ENCODE peak calls at places on chromosomes 5 and 9, in six cellular contexts. N is endothelial cell of umbilical vein, L is IMR-90, X is neuronal stem cell, C is A549, H is H1. A is an unnamed sample.

GRCh38 chr5:176497852-176498251 is 39.4 kb downstream of the RNF44 start:
- DNase-seq in N (no peak), L (peak), X (no peak), C (no peak), H (no peak), A (peak)

GRCh38 chr9:98375138-98375726 is 119.8 kb upstream of the TBC1D2 start:
- DNase-seq in N (peak), L (peak), X (no peak), C (no peak), H (no peak), A (peak)

GRCh38 chr5:177085985-177086917 is at the start of gene FGFR4:
- DNase-seq in N (no peak), L (peak), X (peak), C (peak), H (peak), A (peak)

GRCh38 chr5:81125959-81126358 is 107.2 kb upstream of the CKMT2 start:
- DNase-seq in N (no peak), L (peak), X (no peak), C (no peak), H (no peak), A (no peak)

GRCh38 chr9:136762915-136763648 is 1.2 kb downstream of the LCN15 start:
- DNase-seq in N (peak), L (no peak), X (peak), C (peak), H (peak), A (no peak)

GRCh38 chr5:159031513-159031912 is 68.2 kb downstream of the EBF1 start:
- DNase-seq in N (no peak), L (peak), X (no peak), C (no peak), H (no peak), A (no peak)

GRCh38 chr9:3865373-3865772 is 339.6 kb upstream of the RFX3 start:
- DNase-seq in N (peak), L (peak), X (no peak), C (no peak), H (no peak), A (peak)

GRCh38 chr5:133580618-133581017 is 31.7 kb downstream of the FSTL4 start:
- DNase-seq in N (no peak), L (no peak), X (no peak), C (no peak), H (no peak), A (no peak)

GRCh38 chr9:72305102-72305546 is 59.9 kb downstream of the ZFAND5 start:
- DNase-seq in N (peak), L (peak), X (peak), C (peak), H (peak), A (no peak)

GRCh38 chr5:50564079-50564478 is 102.4 kb upstream of the PARP8 start:
- DNase-seq in N (no peak), L (no peak), X (no peak), C (no peak), H (no peak), A (peak)

GRCh38 chr5:137027758-137028157 is 471.4 kb downstream of the SPOCK1 start:
- DNase-seq in N (no peak), L (no peak), X (no peak), C (no peak), H (no peak), A (no peak)

GRCh38 chr5:137022043-137022442 is 477.1 kb downstream of the SPOCK1 start:
- DNase-seq in N (no peak), L (no peak), X (no peak), C (no peak), H (no peak), A (no peak)

GRCh38 chr5:137019229-137019628 is 479.9 kb downstream of the SPOCK1 start:
- DNase-seq in N (no peak), L (no peak), X (no peak), C (no peak), H (no peak), A (no peak)

GRCh38 chr5:137016783-137017324 is 482.3 kb downstream of the SPOCK1 start:
- DNase-seq in N (no peak), L (no peak), X (no peak), C (no peak), H (no peak), A (no peak)

DNA sequence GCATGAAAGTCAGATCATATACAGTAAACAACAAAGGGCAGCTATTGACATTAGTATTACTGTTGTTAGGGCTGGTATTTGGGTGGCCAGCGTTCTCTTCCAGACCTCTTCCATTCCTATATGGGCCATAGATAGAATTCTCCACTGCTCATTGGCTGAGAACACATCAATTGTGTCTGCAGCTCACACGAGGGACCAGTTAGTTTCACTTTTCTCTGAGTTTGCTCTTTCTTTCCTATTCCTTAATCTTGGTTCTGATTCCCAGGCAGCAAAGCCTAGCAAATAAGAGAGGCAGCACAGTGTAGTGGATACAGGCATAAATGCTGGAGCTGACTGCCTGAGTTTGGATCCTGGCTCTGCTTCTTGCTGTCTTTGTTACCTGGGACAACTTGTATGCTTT is 476.4 kb downstream of the SPOCK1 start:
- DNase-seq in N (peak), L (no peak), X (no peak), C (no peak), H (no peak), A (no peak)
- H3K4me3 ChIP-seq in N (no peak), L (no peak), X (no peak), C (no peak), H (no peak), A (no peak)

DNA sequence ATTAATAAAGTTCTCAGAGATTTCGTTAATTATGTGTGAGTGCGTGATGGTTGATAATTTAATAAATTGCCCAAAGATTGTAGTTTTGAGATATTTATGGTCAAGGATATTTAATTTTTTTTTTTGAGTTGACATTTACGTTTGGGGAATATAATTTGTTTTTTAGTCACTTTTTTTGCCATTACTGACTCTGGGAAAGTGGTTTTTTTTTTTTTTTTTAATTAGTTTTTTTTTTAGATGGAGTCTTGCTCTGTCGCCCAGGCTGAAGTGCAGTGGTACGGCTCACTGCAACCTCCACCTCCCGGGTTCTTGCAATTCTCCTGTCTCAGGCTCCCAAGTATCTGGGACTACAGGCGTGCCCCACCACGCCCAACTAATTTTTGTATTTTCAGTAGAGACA is 1.7 kb downstream of the BDP1 start:
- DNase-seq in N (no peak), L (no peak), X (no peak), C (no peak), H (no peak), A (no peak)
- H3K4me2 ChIP-seq in N (peak), L (peak), X (no peak), C (peak), H (peak), A (peak)

GRCh38 chr9:129722913-129723312 is 29.9 kb downstream of the PTGES start:
- DNase-seq in N (no peak), L (no peak), X (no peak), C (no peak), H (no peak), A (no peak)

GRCh38 chr9:129724456-129725190 is 28.2 kb downstream of the PTGES start:
- DNase-seq in N (no peak), L (no peak), X (no peak), C (no peak), H (no peak), A (no peak)

GRCh38 chr9:129728744-129729143 is 24.1 kb downstream of the PTGES start:
- DNase-seq in N (no peak), L (no peak), X (no peak), C (no peak), H (no peak), A (no peak)

GRCh38 chr9:129725841-129726251 is 27.0 kb downstream of the PTGES start:
- DNase-seq in N (no peak), L (peak), X (no peak), C (no peak), H (no peak), A (no peak)

DNA sequence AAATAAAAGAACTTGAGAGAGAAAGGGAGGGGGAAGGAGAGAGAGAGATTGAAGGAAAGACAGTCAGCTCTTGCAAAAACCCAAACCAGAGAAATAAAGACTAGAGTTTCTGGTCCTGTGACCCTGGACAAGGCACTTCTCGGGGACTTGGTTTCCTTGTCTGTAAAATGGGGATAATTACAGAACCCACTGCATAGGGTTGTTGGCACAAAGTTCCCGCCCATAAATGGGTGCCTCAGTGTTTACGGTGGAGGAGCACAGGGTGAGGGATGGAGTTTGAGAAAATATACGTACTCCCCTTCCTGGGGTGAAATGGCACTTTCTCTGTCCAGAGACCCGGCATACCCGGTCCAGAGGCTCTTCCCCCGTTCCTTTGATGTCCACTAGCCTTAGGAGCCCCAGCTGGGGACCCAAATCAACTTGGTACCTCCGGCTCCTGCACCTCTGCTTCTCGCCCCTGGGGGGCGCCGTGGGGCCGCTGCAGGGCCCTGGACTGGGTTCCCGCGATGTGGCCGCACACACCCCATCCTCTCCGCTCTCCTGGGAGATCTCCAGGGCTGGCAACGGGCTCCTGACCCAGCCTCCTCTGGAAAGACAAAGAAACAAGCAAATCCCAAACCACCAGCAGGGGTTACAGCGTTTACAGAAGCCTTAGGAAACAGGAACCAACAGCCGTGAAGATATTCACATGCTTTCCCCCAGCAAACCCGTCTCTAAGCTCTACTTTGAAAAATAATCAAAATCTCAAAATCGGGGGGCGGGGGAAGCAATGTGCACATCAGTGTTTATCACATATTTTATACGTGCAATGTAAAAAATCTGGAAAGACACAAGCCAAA is 26.3 kb downstream of the PTGES start:
- DNase-seq in N (peak), L (peak), X (peak), C (peak), H (peak), A (peak)
- H3K4me3 ChIP-seq in N (no peak), L (no peak), X (no peak), C (no peak), H (no peak), A (no peak)

DNA sequence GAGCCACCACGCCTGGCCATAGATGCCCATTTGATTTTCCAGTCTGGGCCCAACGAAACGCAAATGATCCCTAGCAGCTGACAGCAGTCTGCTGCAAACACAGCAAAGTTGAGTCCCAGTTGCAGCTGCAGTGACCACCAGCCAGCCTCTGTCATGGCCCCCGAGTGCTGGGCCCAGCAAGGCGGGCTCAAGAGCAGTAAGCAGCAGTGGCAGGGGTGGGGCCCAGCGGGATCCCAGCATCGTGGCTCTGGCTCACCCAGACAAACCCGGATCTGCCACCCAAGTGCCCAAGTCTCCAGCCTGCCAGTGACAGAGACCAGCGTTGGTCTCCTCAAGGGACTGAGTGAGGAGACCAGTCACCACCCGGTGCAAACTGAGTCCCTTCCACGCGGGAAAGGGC is 6.9 kb upstream of the LTC4S start:
- DNase-seq in N (no peak), L (no peak), X (no peak), C (no peak), H (no peak), A (no peak)
- H3K4me2 ChIP-seq in N (no peak), L (no peak), X (no peak), C (no peak), H (no peak), A (no peak)

DNA sequence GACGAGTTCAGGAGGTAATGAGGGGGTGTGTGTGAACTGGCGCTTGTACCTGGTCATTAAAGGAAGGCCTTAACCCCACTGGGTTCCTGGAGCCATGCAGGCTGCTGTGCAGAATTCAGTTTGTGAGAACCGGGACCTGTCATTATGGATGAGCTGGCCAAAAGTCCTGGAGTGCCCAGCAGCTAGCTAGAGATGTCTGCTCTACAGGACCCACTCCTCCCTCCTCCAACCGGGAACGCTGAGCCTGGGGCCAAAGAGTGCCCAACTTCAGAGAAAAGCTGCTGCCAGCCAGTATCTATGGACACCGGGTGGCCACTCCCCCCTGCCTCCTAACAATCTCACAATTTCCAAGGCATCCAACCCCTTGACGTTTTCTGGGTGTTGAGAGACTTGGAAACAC is 1.2 kb downstream of the ENTREP1 start:
- DNase-seq in N (no peak), L (no peak), X (no peak), C (no peak), H (no peak), A (no peak)
- H3K4me3 ChIP-seq in N (no peak), L (no peak), X (no peak), C (no peak), H (peak), A (peak)

GRCh38 chr9:99515874-99516656 is 294.0 kb downstream of the SEC61B start:
- DNase-seq in N (no peak), L (no peak), X (no peak), C (no peak), H (no peak), A (no peak)
- H3K4me2 ChIP-seq in N (no peak), L (no peak), X (no peak), C (no peak), H (no peak), A (no peak)